ENCODE peak calls at places on chromosomes 13 and 19, in four cellular contexts. G is Peyer's patch, S is tibial nerve, F is suprapubic skin. W is an unnamed sample.

GRCh38 chr13:21058361-21058760 is 3.0 kb downstream of the LATS2 start:
- DNase-seq in G (no peak), S (no peak), F (no peak), W (no peak)

GRCh38 chr13:112346899-112347229 is 29.3 kb upstream of the SPACA7 start:
- DNase-seq in G (no peak), S (no peak), F (peak), W (no peak)

GRCh38 chr19:43643326-43643725 is 3.7 kb upstream of the CADM4 start:
- DNase-seq in G (no peak), S (no peak), F (no peak), W (no peak)

GRCh38 chr13:44437356-44438233 is 64.0 kb downstream of the SERP2 start:
- DNase-seq in G (no peak), S (no peak), F (no peak), W (no peak)

GRCh38 chr19:40686882-40687524 is 3.4 kb downstream of the NUMBL start:
- DNase-seq in G (no peak), S (no peak), F (no peak), W (no peak)

GRCh38 chr13:77330009-77330471 is 3.1 kb upstream of the MYCBP2 start:
- DNase-seq in G (no peak), S (no peak), F (no peak), W (no peak)

GRCh38 chr19:33933931-33934330 is 137.3 kb downstream of the KCTD15 start:
- DNase-seq in G (no peak), S (no peak), F (no peak), W (no peak)

GRCh38 chr13:25732146-25732865 is 319.5 kb downstream of the SHISA2 start:
- DNase-seq in G (no peak), S (no peak), F (no peak), W (no peak)

GRCh38 chr19:4375620-4376228 is 24.6 kb downstream of the SH3GL1 start:
- DNase-seq in G (peak), S (no peak), F (no peak), W (no peak)

GRCh38 chr13:25939961-25940687 is 111.7 kb downstream of the SHISA2 start:
- DNase-seq in G (no peak), S (no peak), F (no peak), W (no peak)

GRCh38 chr13:95643471-95643813 is 1.1 kb downstream of the DZIP1 start:
- DNase-seq in G (no peak), S (no peak), F (no peak), W (no peak)

GRCh38 chr13:98447881-98448641 is 128.8 kb downstream of the STK24 start:
- DNase-seq in G (peak), S (no peak), F (no peak), W (no peak)

GRCh38 chr13:98141091-98141490 is 1.8 kb upstream of the FARP1 start:
- DNase-seq in G (no peak), S (no peak), F (no peak), W (no peak)

GRCh38 chr19:36215276-36216171 is 618 bp downstream of the ZNF146 start:
- DNase-seq in G (peak), S (no peak), F (peak), W (no peak)

GRCh38 chr13:107563099-107563925 is 652.0 kb downstream of the LIG4 start:
- DNase-seq in G (no peak), S (no peak), F (no peak), W (no peak)

GRCh38 chr13:101624981-101625380 is 172.5 kb downstream of the ITGBL1 start:
- DNase-seq in G (no peak), S (no peak), F (no peak), W (no peak)

GRCh38 chr13:75395901-75396300 is 86.1 kb downstream of the TBC1D4 start:
- DNase-seq in G (no peak), S (no peak), F (no peak), W (no peak)

GRCh38 chr19:36508325-36508724 is 19.0 kb upstream of the ZNF566 start:
- DNase-seq in G (no peak), S (no peak), F (no peak), W (no peak)

GRCh38 chr19:42313840-42314755 is 989 bp downstream of the TMEM145 start:
- DNase-seq in G (no peak), S (no peak), F (no peak), W (no peak)

GRCh38 chr13:47175172-47175806 is 278.4 kb upstream of the HTR2A start:
- DNase-seq in G (no peak), S (no peak), F (no peak), W (no peak)

GRCh38 chr13:98173431-98173921 is 3.6 kb downstream of the RNF113B start:
- DNase-seq in G (no peak), S (no peak), F (no peak), W (no peak)

GRCh38 chr19:17997969-17998826 is 9.8 kb upstream of the ARRDC2 start:
- DNase-seq in G (no peak), S (no peak), F (no peak), W (no peak)
- TF ChIP-seq CTCF in G (no peak), S (no peak), F (no peak), W (no peak)

DNA sequence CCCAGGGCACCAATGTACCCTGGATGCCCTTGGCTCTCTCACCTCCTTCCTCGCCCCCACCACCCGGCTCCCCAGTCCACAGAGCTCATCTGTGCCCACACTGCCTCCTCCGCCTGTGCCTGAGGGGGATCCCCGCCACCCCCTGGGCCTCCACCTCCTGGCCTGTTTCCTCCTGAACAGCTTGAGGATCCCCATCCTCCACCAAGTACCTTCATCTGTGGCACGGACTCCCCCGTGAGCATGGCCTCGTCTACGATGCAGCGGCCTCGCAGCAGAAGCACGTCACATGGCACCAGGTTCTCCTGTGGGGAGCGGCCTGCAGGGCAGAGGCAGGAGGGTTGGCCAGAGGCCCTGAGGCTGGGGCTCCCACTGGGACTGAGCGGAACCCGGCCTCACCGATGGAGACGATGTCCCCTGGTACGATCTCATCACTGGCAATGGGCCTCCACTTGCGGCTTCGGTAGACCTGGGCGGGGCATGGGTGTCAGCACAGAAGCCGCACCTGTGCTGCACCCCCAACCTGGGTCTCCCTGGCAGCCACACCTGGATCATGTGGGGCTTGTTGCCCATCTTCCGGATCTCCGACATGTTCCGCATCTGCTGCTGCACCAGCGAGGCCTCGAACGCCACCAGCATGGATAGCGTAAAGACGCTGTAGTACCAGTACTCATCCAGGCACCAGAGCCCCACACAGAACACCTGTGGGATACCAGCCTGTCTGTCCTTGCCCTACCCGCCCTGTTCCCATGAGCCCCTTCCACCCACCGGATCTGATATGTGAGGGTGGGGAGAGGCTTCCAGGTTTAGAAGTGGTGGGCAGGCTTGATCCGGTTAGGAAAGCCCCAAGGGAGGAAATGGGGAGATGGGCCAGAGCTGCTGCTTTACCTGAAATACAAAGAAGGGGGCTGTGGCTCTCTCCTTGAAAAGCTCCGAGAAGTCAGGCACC is 6.8 kb downstream of the ATP13A1 start:
- DNase-seq in G (no peak), S (no peak), F (no peak), W (no peak)
- TF ChIP-seq POLR2A in G (no peak), S (no peak), F (no peak), W (no peak)

DNA sequence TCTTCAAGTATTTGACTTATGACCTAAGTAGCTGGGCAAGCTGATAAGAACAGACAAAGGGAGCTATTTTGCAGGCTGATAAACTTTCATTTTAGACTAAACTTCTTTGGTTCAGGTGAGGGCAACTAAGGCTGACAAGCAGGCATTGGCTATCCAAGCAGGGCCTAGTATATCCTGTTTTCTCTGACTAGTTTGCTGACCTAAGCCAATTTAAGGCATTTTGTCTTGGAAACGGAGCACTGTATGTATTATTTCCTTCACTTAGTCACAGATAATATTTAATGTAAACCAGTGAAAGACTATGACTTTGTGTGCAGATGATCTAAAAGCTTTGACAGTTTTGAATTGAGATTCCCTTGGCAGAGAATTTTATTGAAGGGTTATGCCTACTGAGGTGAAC is 172.5 kb downstream of the POU4F1 start:
- DNase-seq in G (no peak), S (no peak), F (no peak), W (no peak)
- H3K4me3 ChIP-seq in G (no peak), S (no peak), F (no peak), W (no peak)

GRCh38 chr13:46143239-46143701 is 38.4 kb upstream of the CPB2 start:
- DNase-seq in G (no peak), S (no peak), F (no peak), W (no peak)

GRCh38 chr13:46149272-46150133 is 32.5 kb downstream of the LCP1 start:
- DNase-seq in G (no peak), S (no peak), F (no peak), W (no peak)

GRCh38 chr13:46145950-46146349 is 36.0 kb downstream of the LCP1 start:
- DNase-seq in G (no peak), S (no peak), F (no peak), W (no peak)

GRCh38 chr13:46150134-46150693 is 31.8 kb downstream of the LCP1 start:
- DNase-seq in G (no peak), S (no peak), F (no peak), W (no peak)

GRCh38 chr13:46146898-46147297 is 35.1 kb downstream of the LCP1 start:
- DNase-seq in G (no peak), S (no peak), F (no peak), W (no peak)
- TF ChIP-seq CTCF in G (no peak), S (no peak), F (no peak), W (no peak)

GRCh38 chr13:52835071-52835793 is 13.2 kb downstream of the PCDH8 start:
- DNase-seq in G (no peak), S (no peak), F (no peak), W (no peak)

GRCh38 chr13:52837850-52838249 is 10.6 kb downstream of the PCDH8 start:
- DNase-seq in G (no peak), S (no peak), F (no peak), W (no peak)

GRCh38 chr13:52842440-52842839 is 6.0 kb downstream of the PCDH8 start:
- DNase-seq in G (no peak), S (no peak), F (no peak), W (no peak)

GRCh38 chr13:52840066-52840465 is 8.4 kb downstream of the PCDH8 start:
- DNase-seq in G (no peak), S (no peak), F (no peak), W (peak)

DNA sequence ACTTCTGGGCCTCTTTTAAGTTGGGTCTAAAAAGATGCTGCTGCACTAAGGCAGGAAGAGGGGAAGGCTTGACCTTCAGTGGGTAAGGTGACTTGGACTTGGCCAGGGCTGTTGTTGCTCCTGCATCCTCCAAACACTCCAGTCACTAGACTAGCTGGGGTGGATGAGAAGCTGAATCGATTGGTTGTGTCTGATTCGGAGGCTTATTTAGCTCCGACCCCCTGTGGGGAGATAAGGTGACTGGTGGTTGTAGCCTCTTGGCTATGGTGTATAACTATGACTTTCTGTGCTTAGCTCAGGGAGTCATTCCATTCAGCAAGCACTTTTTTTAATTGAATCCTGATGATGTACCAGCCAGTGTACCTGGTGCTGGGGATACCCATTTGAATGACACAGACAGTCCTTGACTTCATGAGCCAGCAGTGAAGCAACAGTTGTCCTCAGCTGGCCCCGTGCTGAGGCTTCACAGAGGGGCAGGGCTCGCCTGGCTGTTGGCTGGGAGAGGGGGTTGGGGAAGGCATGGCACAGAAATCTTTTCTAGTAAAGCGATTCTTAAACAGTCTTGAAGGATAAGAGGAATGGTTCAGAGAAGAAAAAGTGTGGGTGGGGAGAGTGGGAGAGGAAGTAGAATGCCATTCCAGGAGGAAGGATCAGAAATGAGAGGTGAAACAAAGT is 9.9 kb downstream of the PCDH8 start:
- DNase-seq in G (no peak), S (no peak), F (no peak), W (no peak)
- TF ChIP-seq POLR2A in G (no peak), S (no peak), F (no peak), W (no peak)

DNA sequence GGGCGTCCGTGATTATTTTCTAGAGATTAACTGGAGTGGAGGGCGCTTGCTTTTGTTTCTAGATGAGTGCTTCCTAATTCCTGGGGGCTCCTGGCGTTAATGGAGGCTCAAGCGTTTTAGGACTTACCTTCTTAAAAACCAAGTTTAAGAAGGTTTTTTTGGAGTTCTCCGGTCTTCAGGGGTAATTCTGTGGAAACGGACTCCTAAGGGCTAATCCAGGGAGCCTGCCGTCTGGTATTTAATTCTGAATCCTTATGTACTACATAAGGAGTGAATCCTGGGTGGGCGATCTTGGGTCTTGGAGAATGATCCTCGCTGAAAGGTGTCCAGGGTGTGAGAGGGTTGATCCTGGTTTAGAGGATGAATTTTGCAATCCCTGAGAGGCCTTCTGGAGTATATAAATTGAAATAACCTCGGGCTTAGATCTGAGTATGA is 357 bp downstream of the RPS11 start:
- DNase-seq in G (no peak), S (no peak), F (no peak), W (no peak)
- H3K4me3 ChIP-seq in G (peak), S (peak), F (peak), W (peak)

DNA sequence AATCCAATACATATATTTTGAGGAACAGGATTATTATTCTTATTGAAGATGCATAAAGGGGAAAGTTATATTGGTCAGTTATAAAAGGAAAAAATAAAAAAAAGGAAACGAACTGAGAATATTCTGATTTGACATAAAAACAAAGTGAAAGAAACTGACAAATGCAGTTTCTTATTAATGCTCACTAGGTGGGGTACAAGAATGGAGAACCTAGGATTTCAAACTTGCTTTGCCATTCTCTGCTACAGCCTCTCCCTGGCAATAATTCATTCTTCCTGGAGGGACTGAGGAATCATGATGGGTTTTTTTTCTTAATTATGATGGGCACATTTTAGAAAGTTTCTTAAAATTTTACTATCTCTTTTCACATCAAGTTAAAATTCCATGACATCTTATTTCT is 154.9 kb downstream of the PCDH9 start:
- DNase-seq in G (no peak), S (no peak), F (no peak), W (no peak)
- TF ChIP-seq CTCF in G (no peak), S (peak), F (no peak), W (peak)

GRCh38 chr19:47230921-47231214 is at the start of gene BBC3:
- DNase-seq in G (no peak), S (no peak), F (no peak), W (no peak)
- TF ChIP-seq POLR2A in G (no peak), S (no peak), F (no peak), W (no peak)

DNA sequence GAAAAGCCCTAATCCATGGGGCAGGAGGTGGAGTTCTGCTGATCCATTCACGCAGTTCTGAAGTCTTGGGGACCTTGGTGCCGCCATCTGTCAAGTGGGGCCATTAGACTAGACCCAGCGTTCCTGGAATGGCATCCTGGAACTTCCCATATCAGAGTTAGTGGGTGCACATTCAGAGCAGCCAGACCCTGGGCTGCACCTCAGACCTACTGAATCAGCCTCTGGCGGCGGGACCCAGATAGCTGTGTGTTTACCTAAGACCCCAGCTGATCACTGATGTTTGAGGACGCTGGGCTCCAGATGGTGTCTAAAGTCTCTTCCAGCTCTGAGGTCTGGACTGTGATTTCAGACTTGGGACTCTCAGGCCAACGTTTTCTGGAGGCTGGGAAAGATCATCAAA is 12.8 kb downstream of the POP4 start:
- DNase-seq in G (no peak), S (no peak), F (no peak), W (no peak)
- H3K4me3 ChIP-seq in G (no peak), S (no peak), F (no peak), W (no peak)